ENCODE peak calls at places on chromosome 14, in six cellular contexts. N is PC-3, X is left ventricle myocardium inferior, M is cardiac fibroblast, T is dorsolateral prefrontal cortex, I is astrocyte of the spinal cord. E is an unnamed sample.

GRCh38 chr14:95533822-95534221 is 1.0 kb upstream of the GLRX5 start:
- DNase-seq in T (no peak), M (no peak), N (no peak), X (no peak), I (no peak), E (no peak)

GRCh38 chr14:60245316-60246177 is 3.5 kb upstream of the PPM1A start:
- DNase-seq in T (no peak), X (no peak), N (no peak), I (no peak), M (no peak), E (peak)

GRCh38 chr14:51082394-51082793 is 12.5 kb downstream of the TRIM9 start:
- DNase-seq in X (no peak), N (no peak), T (no peak), I (no peak), M (peak), E (no peak)

GRCh38 chr14:25516838-25517237 is 466.9 kb upstream of the STXBP6 start:
- DNase-seq in X (no peak), M (no peak), I (no peak), T (no peak), N (no peak), E (no peak)

GRCh38 chr14:36477266-36477665 is 42.8 kb downstream of the NKX2-1 start:
- DNase-seq in T (no peak), M (no peak), X (no peak), I (no peak), N (peak), E (peak)

GRCh38 chr14:63454436-63454835 is 88.7 kb downstream of the PPP2R5E start:
- DNase-seq in N (no peak), I (no peak), X (no peak), T (peak), M (no peak), E (no peak)

GRCh38 chr14:80323266-80323665 is 112.0 kb upstream of the DIO2 start:
- DNase-seq in M (no peak), X (no peak), I (no peak), N (no peak), T (no peak), E (no peak)

GRCh38 chr14:64758711-64759554 is 54.7 kb downstream of the PLEKHG3 start:
- DNase-seq in T (no peak), N (peak), M (peak), I (peak), X (peak), E (peak)

GRCh38 chr14:105053421-105053820 is 11.8 kb downstream of the GPR132 start:
- DNase-seq in N (no peak), I (no peak), M (no peak), X (no peak), T (no peak), E (no peak)

GRCh38 chr14:52922656-52923055 is 28.2 kb downstream of the FERMT2 start:
- DNase-seq in X (no peak), T (no peak), N (peak), M (peak), I (peak), E (no peak)

GRCh38 chr14:47549886-47550285 is 125.5 kb downstream of the MDGA2 start:
- DNase-seq in I (no peak), X (no peak), T (no peak), M (no peak), N (no peak), E (no peak)

GRCh38 chr14:105045710-105046326 is 19.4 kb downstream of the GPR132 start:
- DNase-seq in I (peak), N (peak), T (peak), X (peak), M (peak), E (peak)

GRCh38 chr14:67428501-67429031 is 16.6 kb upstream of the PLEK2 start:
- DNase-seq in I (peak), T (no peak), N (peak), X (no peak), M (peak), E (peak)

GRCh38 chr14:51321036-51321435 is 81.0 kb downstream of the TMX1 start:
- DNase-seq in I (no peak), T (no peak), N (no peak), X (no peak), M (no peak), E (no peak)

GRCh38 chr14:91888641-91889476 is 21.5 kb upstream of the TC2N start:
- DNase-seq in I (no peak), N (no peak), T (no peak), M (no peak), X (no peak), E (no peak)

GRCh38 chr14:50380455-50380854 is 16.2 kb downstream of the CDKL1 start:
- DNase-seq in M (no peak), I (no peak), X (no peak), N (no peak), T (no peak), E (no peak)

GRCh38 chr14:49975799-49976198 is 82.9 kb downstream of the ARF6 start:
- DNase-seq in I (no peak), T (no peak), N (peak), X (no peak), M (no peak), E (no peak)

GRCh38 chr14:32404784-32405573 is 75.9 kb downstream of the AKAP6 start:
- DNase-seq in M (no peak), I (no peak), T (no peak), N (no peak), X (peak), E (no peak)

GRCh38 chr14:60905930-60906329 is 74.9 kb downstream of the TRMT5 start:
- DNase-seq in M (no peak), X (no peak), I (no peak), T (no peak), N (peak), E (peak)

GRCh38 chr14:51545396-51545795 is 106.3 kb upstream of the FRMD6 start:
- DNase-seq in N (peak), M (no peak), X (no peak), T (no peak), I (no peak), E (no peak)

GRCh38 chr14:74942608-74943007 is 12.8 kb downstream of the PGF start:
- DNase-seq in X (no peak), I (no peak), N (no peak), T (no peak), M (no peak), E (no peak)

GRCh38 chr14:64800000-64800399 is 79.7 kb downstream of the SPTB start:
- DNase-seq in M (peak), N (peak), T (no peak), X (peak), I (peak), E (peak)

GRCh38 chr14:100904307-100905019 is 941 bp upstream of the RTL1 start:
- DNase-seq in I (no peak), X (no peak), T (no peak), N (peak), M (no peak), E (no peak)

GRCh38 chr14:93944348-93945069 is 17.4 kb downstream of the FAM181A start:
- DNase-seq in I (no peak), N (no peak), M (no peak), T (no peak), X (no peak), E (no peak)

GRCh38 chr14:20679907-20680306 is 4.5 kb upstream of the RNASE4 start:
- DNase-seq in I (peak), M (peak), X (no peak), T (peak), N (peak), E (peak)

GRCh38 chr14:68376067-68376810 is 416.6 kb downstream of the ZFP36L1 start:
- DNase-seq in X (no peak), T (no peak), M (no peak), I (peak), N (peak), E (no peak)

GRCh38 chr14:100391777-100392176 is 68.6 kb downstream of the SLC25A47 start:
- DNase-seq in X (no peak), N (no peak), I (no peak), T (no peak), M (no peak), E (no peak)

GRCh38 chr14:104770851-104771272 is 17.9 kb downstream of the SIVA1 start:
- DNase-seq in T (no peak), X (no peak), N (peak), I (no peak), M (peak), E (peak)

GRCh38 chr14:51638071-51638944 is 13.4 kb upstream of the FRMD6 start:
- DNase-seq in M (peak), X (no peak), I (no peak), N (no peak), T (no peak), E (no peak)

GRCh38 chr14:100529561-100530031 is 57.6 kb downstream of the BEGAIN start:
- DNase-seq in T (no peak), I (no peak), N (no peak), M (no peak), X (peak), E (no peak)

GRCh38 chr14:101113108-101113612 is 209.6 kb upstream of the RTL1 start:
- DNase-seq in M (no peak), T (no peak), X (no peak), N (no peak), I (no peak), E (no peak)

GRCh38 chr14:77245820-77246219 is 25.2 kb downstream of the NGB start:
- DNase-seq in N (no peak), M (no peak), I (no peak), X (no peak), T (no peak), E (no peak)

GRCh38 chr14:40599726-40600125 is 1007.0 kb upstream of the LRFN5 start:
- DNase-seq in N (peak), I (no peak), X (no peak), T (no peak), M (no peak), E (peak)

GRCh38 chr14:102028733-102029132 is 58.1 kb downstream of the HSP90AA1 start:
- DNase-seq in M (peak), I (peak), X (no peak), T (no peak), N (peak), E (peak)

GRCh38 chr14:21974741-21975140 is 301.1 kb upstream of the OR4E1 start:
- DNase-seq in M (no peak), N (no peak), T (no peak), I (no peak), X (no peak), E (no peak)

GRCh38 chr14:81435578-81436295 is 35.6 kb upstream of the STON2 start:
- DNase-seq in N (peak), I (peak), X (peak), T (peak), M (peak), E (peak)

DNA sequence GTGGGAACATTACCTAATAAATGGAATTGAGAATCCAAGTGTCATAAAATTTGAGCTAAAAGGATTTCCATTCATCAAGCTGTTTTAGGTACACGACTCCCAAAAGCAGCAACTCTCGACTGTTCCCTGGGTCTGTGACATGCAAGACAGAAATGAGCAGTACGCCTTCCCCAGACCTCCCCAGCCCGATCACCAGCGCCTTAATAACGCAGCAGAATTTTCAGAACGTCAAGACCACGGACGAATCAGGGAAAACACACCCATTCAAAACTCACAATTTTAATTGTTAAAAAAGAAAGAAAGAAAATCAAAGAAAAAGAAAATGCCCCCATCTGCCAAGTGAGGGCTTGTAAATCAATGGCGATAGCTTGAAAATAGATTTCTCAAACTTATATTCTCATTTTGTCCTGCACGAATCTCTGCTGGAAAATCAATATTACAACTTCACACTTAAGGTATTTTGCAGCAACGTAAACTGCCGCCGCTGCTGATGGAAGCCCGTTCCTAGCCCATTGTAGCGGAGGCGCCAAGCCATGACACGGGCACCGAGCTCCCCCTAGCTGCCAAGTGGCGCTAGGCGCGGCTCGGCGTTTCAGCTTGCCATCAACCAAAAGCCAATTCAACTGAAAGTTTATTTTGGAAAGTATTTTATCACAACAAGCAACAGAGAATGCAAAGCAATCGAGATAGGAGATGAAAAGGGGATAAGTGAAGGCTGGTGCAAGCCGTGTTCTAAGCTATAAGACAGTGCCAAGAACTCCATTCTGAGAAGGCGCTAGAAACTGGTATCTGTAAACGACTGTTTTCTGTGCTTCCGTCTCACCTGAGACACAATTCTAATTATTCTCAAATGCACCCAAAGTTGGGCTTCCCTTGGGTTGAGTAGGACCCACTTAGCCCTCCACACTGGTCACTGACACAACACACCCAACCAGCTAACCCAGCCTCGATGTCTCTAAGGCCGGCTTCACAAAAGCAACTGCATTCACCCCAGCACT is 5.5 kb downstream of the BCL11B start:
- DNase-seq in N (peak), M (peak), X (peak), I (peak), T (peak), E (peak)
- H3K4me3 ChIP-seq in N (peak), M (no peak), X (no peak), I (no peak), T (peak), E (peak)

GRCh38 chr14:24172261-24172860 is 481 bp downstream of the REC8 start:
- DNase-seq in I (no peak), X (no peak), M (no peak), N (no peak), T (peak), E (no peak)
- H3K4me3 ChIP-seq in I (peak), X (peak), M (no peak), N (no peak), T (peak), E (no peak)

GRCh38 chr14:73468808-73469386 is 10.6 kb upstream of the NUMB start:
- DNase-seq in N (no peak), T (no peak), X (no peak), M (no peak), I (no peak), E (no peak)

GRCh38 chr14:73467800-73468199 is 9.5 kb upstream of the NUMB start:
- DNase-seq in I (no peak), T (no peak), X (no peak), N (no peak), M (peak), E (no peak)

GRCh38 chr14:73463411-73463810 is 5.1 kb upstream of the NUMB start:
- DNase-seq in T (no peak), M (peak), N (peak), I (peak), X (no peak), E (peak)

GRCh38 chr14:73467377-73467776 is 9.0 kb upstream of the NUMB start:
- DNase-seq in I (peak), T (no peak), N (no peak), M (peak), X (no peak), E (no peak)

GRCh38 chr14:73465833-73466532 is 7.6 kb upstream of the NUMB start:
- DNase-seq in I (no peak), T (no peak), M (no peak), N (peak), X (no peak), E (no peak)
- H3K4me3 ChIP-seq in I (no peak), T (no peak), M (no peak), N (peak), X (peak), E (no peak)

GRCh38 chr14:103104654-103105511 is 10.4 kb downstream of the EXOC3L4 start:
- DNase-seq in I (peak), X (peak), T (peak), N (peak), M (peak), E (peak)

GRCh38 chr14:103107455-103107854 is 12.9 kb downstream of the EXOC3L4 start:
- DNase-seq in I (no peak), N (no peak), M (no peak), X (no peak), T (no peak), E (no peak)

GRCh38 chr14:103103461-103104388 is 9.2 kb downstream of the EXOC3L4 start:
- DNase-seq in N (peak), X (peak), M (peak), I (no peak), T (no peak), E (peak)

GRCh38 chr14:103104389-103104653 is 9.8 kb downstream of the EXOC3L4 start:
- DNase-seq in I (no peak), X (no peak), T (no peak), N (no peak), M (no peak), E (no peak)

GRCh38 chr14:103105580-103106168 is 11.1 kb downstream of the EXOC3L4 start:
- DNase-seq in X (no peak), I (no peak), M (no peak), N (peak), T (no peak), E (no peak)
- H3K4me3 ChIP-seq in X (no peak), I (no peak), M (no peak), N (no peak), T (no peak), E (no peak)

DNA sequence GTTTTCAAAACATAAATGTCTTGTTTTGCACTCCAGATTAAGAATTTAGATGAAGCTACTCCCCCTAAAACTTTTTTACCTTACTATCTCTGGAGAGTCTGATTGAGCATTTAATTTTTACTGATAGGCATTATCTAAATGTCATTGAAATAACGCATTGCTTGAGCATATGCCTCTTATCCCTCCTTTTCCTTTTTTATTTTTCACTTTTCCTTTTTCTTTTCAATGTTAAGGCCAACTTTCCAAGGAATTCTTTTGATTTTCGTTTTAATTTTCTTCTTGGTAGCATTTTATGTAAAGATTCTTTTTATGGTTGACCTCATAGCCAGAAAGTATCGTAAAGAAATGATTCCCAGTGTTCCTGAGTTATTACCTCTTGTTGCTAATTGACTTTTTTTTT is 2.9 kb downstream of the SRP54 start:
- DNase-seq in T (no peak), N (no peak), M (no peak), I (no peak), X (no peak), E (no peak)
- H3K4me3 ChIP-seq in T (no peak), N (no peak), M (no peak), I (no peak), X (no peak), E (no peak)

GRCh38 chr14:99267871-99268775 is 3.9 kb downstream of the BCL11B start:
- DNase-seq in I (no peak), N (no peak), X (no peak), M (no peak), T (no peak), E (no peak)
- H3K4me3 ChIP-seq in I (no peak), N (no peak), X (no peak), M (no peak), T (peak), E (peak)

E was measured in epithelial cell of esophagus.